ENCODE peak calls at places on chromosome 9, in eight cellular contexts. A is adrenal gland; U is BJ; M is stomach; K is activated CD8-positive, alpha-beta T cell treated with anti-CD3 and anti-CD28 coated beads for 36 hours; B is WTC11; R is astrocyte of the spinal cord; N is osteocyte. C is an unnamed sample.

GRCh38 chr9:130532426-130532825 is 47.0 kb upstream of the FUBP3 start:
- DNase-seq in A (no peak), U (no peak), M (no peak), K (no peak), B (no peak), R (no peak), N (no peak), C (no peak)

GRCh38 chr9:123997665-123998277 is 13.8 kb upstream of the LHX2 start:
- DNase-seq in A (peak; percentile 49), U (no peak), M (no peak), K (peak; percentile 62), B (peak; percentile 42), R (no peak), N (no peak), C (peak; percentile 81)

GRCh38 chr9:116039893-116040292 is 113.7 kb upstream of the PAPPA start:
- DNase-seq in A (no peak), U (no peak), M (no peak), K (no peak), B (no peak), R (no peak), N (no peak), C (no peak)

GRCh38 chr9:79302002-79302401 is 269.8 kb upstream of the TLE4 start:
- DNase-seq in A (no peak), U (no peak), M (no peak), K (no peak), B (no peak), R (no peak), N (no peak), C (no peak)

GRCh38 chr9:18115131-18115530 is 358.8 kb upstream of the ADAMTSL1 start:
- DNase-seq in A (no peak), U (no peak), M (no peak), K (no peak), B (no peak), R (no peak), N (no peak), C (no peak)

GRCh38 chr9:130770679-130771442 is 64.2 kb upstream of the ABL1 start:
- DNase-seq in A (no peak), U (no peak), M (no peak), K (peak; percentile 11), B (no peak), R (peak; percentile 81), N (no peak), C (peak; percentile 55)

GRCh38 chr9:34125681-34126206 is 754 bp downstream of the DCAF12 start:
- DNase-seq in A (no peak), U (no peak), M (no peak), K (peak; percentile 28), B (peak; percentile 16), R (peak; percentile 19), N (no peak), C (peak; percentile 29)

GRCh38 chr9:137689745-137690529 is 71.1 kb downstream of the EHMT1 start:
- DNase-seq in A (no peak), U (no peak), M (no peak), K (no peak), B (no peak), R (peak; percentile 74), N (no peak), C (no peak)

GRCh38 chr9:76642701-76643209 is 121.5 kb upstream of the PCA3 start:
- DNase-seq in A (no peak), U (no peak), M (no peak), K (no peak), B (no peak), R (no peak), N (no peak), C (no peak)

GRCh38 chr9:96113045-96113444 is 188.9 kb downstream of the HSD17B3 start:
- DNase-seq in A (no peak), U (no peak), M (no peak), K (no peak), B (no peak), R (no peak), N (no peak), C (no peak)

GRCh38 chr9:83062653-83063527 is at the start of gene RASEF:
- DNase-seq in A (no peak), U (no peak), M (peak; percentile 82), K (no peak), B (peak; percentile 84), R (peak; percentile 42), N (no peak), C (no peak)

GRCh38 chr9:98255064-98255577 is 328 bp downstream of the TBC1D2 start:
- DNase-seq in A (no peak), U (no peak), M (peak; percentile 46), K (peak; percentile 55), B (no peak), R (peak; percentile 55), N (no peak), C (peak; percentile 42)

GRCh38 chr9:132674485-132674884 is 4.2 kb downstream of the GTF3C4 start:
- DNase-seq in A (no peak), U (no peak), M (no peak), K (no peak), B (no peak), R (no peak), N (no peak), C (no peak)

GRCh38 chr9:119968837-119969707 is 599.8 kb upstream of the BRINP1 start:
- DNase-seq in A (peak; percentile 64), U (peak; percentile 25), M (peak; percentile 79), K (peak; percentile 61), B (peak; percentile 88), R (peak; percentile 63), N (peak; percentile 90), C (peak; percentile 71)

GRCh38 chr9:35111006-35111933 is 4.4 kb downstream of the ATOSB start:
- DNase-seq in A (peak; percentile 99), U (peak; percentile 91), M (peak; percentile 99), K (peak; percentile 98), B (peak; percentile 99), R (peak; percentile 99), N (peak; percentile 98), C (peak; percentile 97)

GRCh38 chr9:109506097-109506712 is 8.1 kb upstream of the PTPN3 start:
- DNase-seq in A (no peak), U (no peak), M (no peak), K (no peak), B (no peak), R (no peak), N (no peak), C (no peak)

GRCh38 chr9:100473271-100474081 is 527 bp downstream of the TMEFF1 start:
- DNase-seq in A (peak; percentile 22), U (no peak), M (peak; percentile 26), K (peak; percentile 52), B (peak; percentile 54), R (no peak), N (peak; percentile 85), C (peak; percentile 73)

GRCh38 chr9:72355153-72355552 is 9.9 kb downstream of the ZFAND5 start:
- DNase-seq in A (no peak), U (no peak), M (no peak), K (no peak), B (no peak), R (no peak), N (no peak), C (no peak)

GRCh38 chr9:137437691-137438590 is 3.2 kb downstream of the ENTPD8 start:
- DNase-seq in A (no peak), U (no peak), M (peak; percentile 61), K (no peak), B (no peak), R (no peak), N (no peak), C (no peak)

GRCh38 chr9:134469041-134469875 is 143.0 kb downstream of the RXRA start:
- DNase-seq in A (no peak), U (no peak), M (no peak), K (no peak), B (no peak), R (peak; percentile 33), N (no peak), C (no peak)

GRCh38 chr9:77877976-77878375 is 153.6 kb downstream of the GNAQ start:
- DNase-seq in A (no peak), U (no peak), M (no peak), K (no peak), B (no peak), R (no peak), N (no peak), C (no peak)

DNA sequence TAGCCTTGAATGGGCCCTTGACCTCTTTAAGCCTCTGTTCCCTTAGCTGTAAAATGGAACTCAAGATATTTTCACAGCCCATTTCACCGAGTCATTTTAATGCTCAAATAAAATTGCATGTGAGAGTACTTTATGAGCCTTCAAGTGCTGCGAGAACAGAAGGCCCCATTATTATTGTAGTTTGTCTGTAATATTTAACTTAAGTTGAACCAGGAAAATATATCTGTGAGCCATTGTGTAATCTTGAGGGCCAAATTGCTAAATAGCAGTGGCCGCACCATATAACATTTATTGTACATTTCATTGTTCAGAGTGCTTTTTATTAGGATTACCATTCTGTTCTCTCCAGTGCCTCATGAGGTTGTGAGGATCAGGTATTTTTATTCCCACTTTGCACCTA is 250.0 kb downstream of the NTRK2 start:
- DNase-seq in A (no peak), U (no peak), M (no peak), K (no peak), B (no peak), R (no peak), N (no peak), C (no peak)
- TF ChIP-seq CTCF in A (no peak), U (no peak), M (no peak), K (no peak), B (no peak), R (no peak), N (no peak), C (no peak)

DNA sequence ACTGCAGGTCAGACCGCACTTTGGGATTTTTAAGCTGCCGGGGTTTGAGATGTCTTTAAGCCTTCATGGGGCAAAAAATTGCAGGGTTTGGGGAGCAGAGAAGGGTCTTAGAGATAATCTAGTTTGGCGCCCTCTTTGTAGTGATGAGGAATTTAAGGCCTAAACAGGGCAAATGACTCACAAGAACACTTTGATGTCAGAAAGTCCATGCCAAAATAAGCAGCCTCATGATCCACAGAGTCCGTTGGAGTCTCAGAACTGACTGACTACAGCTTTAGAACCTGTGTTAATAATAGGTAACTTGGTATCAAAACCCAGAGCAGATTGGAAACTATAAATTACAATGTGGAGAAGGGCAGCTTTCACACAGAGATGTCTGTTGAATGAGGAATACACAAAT is 35.9 kb upstream of the PTGS1 start:
- DNase-seq in A (no peak), U (no peak), M (no peak), K (no peak), B (no peak), R (peak; percentile 22), N (no peak), C (no peak)
- TF ChIP-seq CTCF in A (no peak), U (no peak), M (no peak), K (no peak), B (no peak), R (no peak), N (no peak), C (no peak)

GRCh38 chr9:107863406-107863805 is 373.8 kb upstream of the KLF4 start:
- DNase-seq in A (no peak), U (no peak), M (no peak), K (no peak), B (no peak), R (no peak), N (no peak), C (no peak)
- TF ChIP-seq CTCF in A (no peak), U (no peak), M (no peak), K (no peak), B (no peak), R (no peak), N (no peak), C (no peak)

DNA sequence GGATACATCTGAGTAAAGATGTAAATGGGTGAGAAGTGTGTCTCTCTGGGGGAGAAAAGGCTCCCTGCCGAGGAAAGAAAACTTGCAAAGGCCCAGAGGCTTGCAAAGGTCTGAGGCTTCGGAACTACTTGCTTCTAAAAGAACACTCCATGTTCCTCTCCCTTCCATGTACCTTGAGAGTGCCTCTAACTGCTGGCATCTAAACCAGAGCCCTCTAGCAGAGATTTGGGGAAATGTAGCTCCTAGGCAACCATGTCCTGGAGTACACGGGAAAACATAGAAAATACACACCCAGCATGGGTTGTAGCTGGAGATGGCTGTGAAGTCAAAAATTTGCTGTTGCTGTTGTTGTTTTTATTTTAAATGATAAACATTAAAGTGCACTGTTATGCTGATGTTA is 151.6 kb downstream of the SYK start:
- DNase-seq in A (no peak), U (no peak), M (no peak), K (no peak), B (no peak), R (no peak), N (no peak), C (no peak)
- TF ChIP-seq CTCF in A (no peak), U (no peak), M (no peak), K (no peak), B (no peak), R (no peak), N (peak; percentile 11), C (no peak)

C was measured in GM20000.